ENCODE peak calls at places on chromosomes 6 and 20, in nine cellular contexts. One of them, this sample, is unnamed.

GRCh38 chr6:128339635-128340436 is 180.6 kb downstream of the PTPRK start:
- DNase-seq in tibial nerve: no peak
- DNase-seq in CD8-positive, alpha-beta memory T cell: no peak
- DNase-seq in GM13976: no peak
- DNase-seq in HEK293T: no peak
- DNase-seq in activated CD4-positive, alpha-beta memory T cell treated with anti-CD3 and anti-CD28 coated beads, Interleukin-2, amount 10 ng/mL, durations not matched to agents 7 days and 5 days: no peak
- DNase-seq in endodermal cell: no peak
- DNase-seq in C1 segment of cervical spinal cord: no peak
- DNase-seq in stimulated activated CD8-positive, alpha-beta memory T cell treated with anti-CD3 and anti-CD28 coated beads, Interleukin-15, amount 100 ng/mL, for 24 hours: no peak
- DNase-seq in this sample: no peak

GRCh38 chr6:32840604-32841246 is 2.2 kb upstream of the TAP2 start:
- DNase-seq in activated CD4-positive, alpha-beta memory T cell treated with anti-CD3 and anti-CD28 coated beads, Interleukin-2, amount 10 ng/mL, durations not matched to agents 7 days and 5 days: peak; percentile 65
- DNase-seq in tibial nerve: no peak
- DNase-seq in HEK293T: no peak
- DNase-seq in endodermal cell: no peak
- DNase-seq in C1 segment of cervical spinal cord: no peak
- DNase-seq in CD8-positive, alpha-beta memory T cell: no peak
- DNase-seq in stimulated activated CD8-positive, alpha-beta memory T cell treated with anti-CD3 and anti-CD28 coated beads, Interleukin-15, amount 100 ng/mL, for 24 hours: no peak
- DNase-seq in GM13976: peak; percentile 57
- DNase-seq in this sample: peak; percentile 57

GRCh38 chr20:57888591-57888990 is 178.8 kb upstream of the PMEPA1 start:
- DNase-seq in activated CD4-positive, alpha-beta memory T cell treated with anti-CD3 and anti-CD28 coated beads, Interleukin-2, amount 10 ng/mL, durations not matched to agents 7 days and 5 days: no peak
- DNase-seq in endodermal cell: peak; percentile 10
- DNase-seq in stimulated activated CD8-positive, alpha-beta memory T cell treated with anti-CD3 and anti-CD28 coated beads, Interleukin-15, amount 100 ng/mL, for 24 hours: no peak
- DNase-seq in tibial nerve: no peak
- DNase-seq in C1 segment of cervical spinal cord: no peak
- DNase-seq in GM13976: no peak
- DNase-seq in HEK293T: no peak
- DNase-seq in CD8-positive, alpha-beta memory T cell: no peak
- DNase-seq in this sample: no peak

GRCh38 chr6:154995241-154996162 is at the start of gene TIAM2:
- DNase-seq in HEK293T: peak; percentile 80
- DNase-seq in GM13976: peak; percentile 65
- DNase-seq in CD8-positive, alpha-beta memory T cell: no peak
- DNase-seq in C1 segment of cervical spinal cord: no peak
- DNase-seq in endodermal cell: peak; percentile 91
- DNase-seq in stimulated activated CD8-positive, alpha-beta memory T cell treated with anti-CD3 and anti-CD28 coated beads, Interleukin-15, amount 100 ng/mL, for 24 hours: no peak
- DNase-seq in activated CD4-positive, alpha-beta memory T cell treated with anti-CD3 and anti-CD28 coated beads, Interleukin-2, amount 10 ng/mL, durations not matched to agents 7 days and 5 days: peak; percentile 37
- DNase-seq in tibial nerve: no peak
- DNase-seq in this sample: peak; percentile 64

GRCh38 chr6:138953451-138953850 is 34.6 kb downstream of the REPS1 start:
- DNase-seq in GM13976: no peak
- DNase-seq in activated CD4-positive, alpha-beta memory T cell treated with anti-CD3 and anti-CD28 coated beads, Interleukin-2, amount 10 ng/mL, durations not matched to agents 7 days and 5 days: no peak
- DNase-seq in endodermal cell: no peak
- DNase-seq in CD8-positive, alpha-beta memory T cell: no peak
- DNase-seq in C1 segment of cervical spinal cord: no peak
- DNase-seq in stimulated activated CD8-positive, alpha-beta memory T cell treated with anti-CD3 and anti-CD28 coated beads, Interleukin-15, amount 100 ng/mL, for 24 hours: no peak
- DNase-seq in HEK293T: no peak
- DNase-seq in tibial nerve: no peak
- DNase-seq in this sample: no peak

GRCh38 chr6:152189736-152190135 is 382.3 kb downstream of the ESR1 start:
- DNase-seq in HEK293T: no peak
- DNase-seq in stimulated activated CD8-positive, alpha-beta memory T cell treated with anti-CD3 and anti-CD28 coated beads, Interleukin-15, amount 100 ng/mL, for 24 hours: no peak
- DNase-seq in endodermal cell: no peak
- DNase-seq in C1 segment of cervical spinal cord: no peak
- DNase-seq in GM13976: no peak
- DNase-seq in tibial nerve: no peak
- DNase-seq in activated CD4-positive, alpha-beta memory T cell treated with anti-CD3 and anti-CD28 coated beads, Interleukin-2, amount 10 ng/mL, durations not matched to agents 7 days and 5 days: no peak
- DNase-seq in CD8-positive, alpha-beta memory T cell: no peak
- DNase-seq in this sample: no peak

GRCh38 chr20:44187763-44188709 is 1.0 kb upstream of the JPH2 start:
- DNase-seq in endodermal cell: peak; percentile 69
- DNase-seq in tibial nerve: no peak
- DNase-seq in HEK293T: no peak
- DNase-seq in activated CD4-positive, alpha-beta memory T cell treated with anti-CD3 and anti-CD28 coated beads, Interleukin-2, amount 10 ng/mL, durations not matched to agents 7 days and 5 days: no peak
- DNase-seq in CD8-positive, alpha-beta memory T cell: no peak
- DNase-seq in C1 segment of cervical spinal cord: no peak
- DNase-seq in stimulated activated CD8-positive, alpha-beta memory T cell treated with anti-CD3 and anti-CD28 coated beads, Interleukin-15, amount 100 ng/mL, for 24 hours: no peak
- DNase-seq in GM13976: no peak
- DNase-seq in this sample: no peak

GRCh38 chr6:84150680-84151079 is 76.8 kb downstream of the CEP162 start:
- DNase-seq in activated CD4-positive, alpha-beta memory T cell treated with anti-CD3 and anti-CD28 coated beads, Interleukin-2, amount 10 ng/mL, durations not matched to agents 7 days and 5 days: no peak
- DNase-seq in HEK293T: no peak
- DNase-seq in endodermal cell: no peak
- DNase-seq in tibial nerve: no peak
- DNase-seq in GM13976: no peak
- DNase-seq in CD8-positive, alpha-beta memory T cell: no peak
- DNase-seq in stimulated activated CD8-positive, alpha-beta memory T cell treated with anti-CD3 and anti-CD28 coated beads, Interleukin-15, amount 100 ng/mL, for 24 hours: no peak
- DNase-seq in C1 segment of cervical spinal cord: no peak
- DNase-seq in this sample: no peak

GRCh38 chr6:168962886-168963285 is 290.8 kb downstream of the THBS2 start:
- DNase-seq in HEK293T: no peak
- DNase-seq in endodermal cell: no peak
- DNase-seq in stimulated activated CD8-positive, alpha-beta memory T cell treated with anti-CD3 and anti-CD28 coated beads, Interleukin-15, amount 100 ng/mL, for 24 hours: no peak
- DNase-seq in CD8-positive, alpha-beta memory T cell: no peak
- DNase-seq in GM13976: no peak
- DNase-seq in tibial nerve: no peak
- DNase-seq in C1 segment of cervical spinal cord: no peak
- DNase-seq in activated CD4-positive, alpha-beta memory T cell treated with anti-CD3 and anti-CD28 coated beads, Interleukin-2, amount 10 ng/mL, durations not matched to agents 7 days and 5 days: no peak
- DNase-seq in this sample: no peak

GRCh38 chr6:51467231-51467952 is 620.0 kb downstream of the PKHD1 start:
- DNase-seq in HEK293T: no peak
- DNase-seq in endodermal cell: no peak
- DNase-seq in GM13976: no peak
- DNase-seq in CD8-positive, alpha-beta memory T cell: no peak
- DNase-seq in C1 segment of cervical spinal cord: no peak
- DNase-seq in stimulated activated CD8-positive, alpha-beta memory T cell treated with anti-CD3 and anti-CD28 coated beads, Interleukin-15, amount 100 ng/mL, for 24 hours: no peak
- DNase-seq in activated CD4-positive, alpha-beta memory T cell treated with anti-CD3 and anti-CD28 coated beads, Interleukin-2, amount 10 ng/mL, durations not matched to agents 7 days and 5 days: no peak
- DNase-seq in tibial nerve: no peak
- DNase-seq in this sample: no peak

GRCh38 chr20:62875419-62876355 is 14.1 kb upstream of the TCFL5 start:
- DNase-seq in C1 segment of cervical spinal cord: peak; percentile 24
- DNase-seq in CD8-positive, alpha-beta memory T cell: no peak
- DNase-seq in GM13976: no peak
- DNase-seq in HEK293T: peak; percentile 90
- DNase-seq in endodermal cell: peak; percentile 96
- DNase-seq in tibial nerve: peak; percentile 53
- DNase-seq in activated CD4-positive, alpha-beta memory T cell treated with anti-CD3 and anti-CD28 coated beads, Interleukin-2, amount 10 ng/mL, durations not matched to agents 7 days and 5 days: no peak
- DNase-seq in stimulated activated CD8-positive, alpha-beta memory T cell treated with anti-CD3 and anti-CD28 coated beads, Interleukin-15, amount 100 ng/mL, for 24 hours: no peak
- DNase-seq in this sample: no peak

GRCh38 chr6:163187201-163187600 is 227.3 kb upstream of the QKI start:
- DNase-seq in endodermal cell: no peak
- DNase-seq in stimulated activated CD8-positive, alpha-beta memory T cell treated with anti-CD3 and anti-CD28 coated beads, Interleukin-15, amount 100 ng/mL, for 24 hours: no peak
- DNase-seq in C1 segment of cervical spinal cord: no peak
- DNase-seq in tibial nerve: no peak
- DNase-seq in GM13976: no peak
- DNase-seq in CD8-positive, alpha-beta memory T cell: no peak
- DNase-seq in HEK293T: no peak
- DNase-seq in activated CD4-positive, alpha-beta memory T cell treated with anti-CD3 and anti-CD28 coated beads, Interleukin-2, amount 10 ng/mL, durations not matched to agents 7 days and 5 days: no peak
- DNase-seq in this sample: no peak

GRCh38 chr20:57977141-57977540 is 251.3 kb downstream of the ANKRD60 start:
- DNase-seq in GM13976: no peak
- DNase-seq in HEK293T: no peak
- DNase-seq in CD8-positive, alpha-beta memory T cell: no peak
- DNase-seq in activated CD4-positive, alpha-beta memory T cell treated with anti-CD3 and anti-CD28 coated beads, Interleukin-2, amount 10 ng/mL, durations not matched to agents 7 days and 5 days: no peak
- DNase-seq in stimulated activated CD8-positive, alpha-beta memory T cell treated with anti-CD3 and anti-CD28 coated beads, Interleukin-15, amount 100 ng/mL, for 24 hours: no peak
- DNase-seq in C1 segment of cervical spinal cord: no peak
- DNase-seq in tibial nerve: no peak
- DNase-seq in endodermal cell: no peak
- DNase-seq in this sample: no peak

This sample was measured in GM13977.